ENCODE peak calls at places on chromosome 7, in nine cellular contexts. T is AG04450, K is renal cortical epithelial cell, J is foreskin fibroblast, G is putamen, N is GM12891, V is ELR, B is posterior cingulate gyrus, I is MCF 10A. Z is an unnamed sample.
A peak's percentile ranks its signal among the peaks of the same experiment; 100 is the strongest.

GRCh38 chr7:93558705-93559614 is 15.6 kb downstream of the CALCR start:
- DNase-seq in T (no peak), K (peak; percentile 94), J (no peak), G (no peak), N (no peak), V (no peak), B (no peak), I (peak; percentile 72), Z (no peak)

GRCh38 chr7:122643248-122643647 is 55.7 kb downstream of the RNF133 start:
- DNase-seq in T (no peak), K (no peak), J (no peak), G (no peak), N (no peak), V (no peak), B (no peak), I (no peak), Z (no peak)

GRCh38 chr7:57176928-57177635 is 44.8 kb upstream of the ZNF479 start:
- DNase-seq in T (no peak), K (no peak), J (no peak), G (no peak), N (no peak), V (no peak), B (no peak), I (no peak), Z (no peak)

GRCh38 chr7:44291066-44291732 is 34.2 kb downstream of the CAMK2B start:
- DNase-seq in T (peak; percentile 69), K (no peak), J (no peak), G (no peak), N (peak; percentile 5), V (no peak), B (peak; percentile 10), I (no peak), Z (no peak)

GRCh38 chr7:9102846-9103245 is 669.4 kb downstream of the NXPH1 start:
- DNase-seq in T (no peak), K (no peak), J (no peak), G (no peak), N (no peak), V (no peak), B (no peak), I (no peak), Z (no peak)

GRCh38 chr7:28861825-28862224 is 96.3 kb downstream of the TRIL start:
- DNase-seq in T (no peak), K (no peak), J (no peak), G (no peak), N (no peak), V (no peak), B (no peak), I (no peak), Z (no peak)

GRCh38 chr7:16083931-16084330 is 337.4 kb downstream of the CRPPA start:
- DNase-seq in T (no peak), K (peak; percentile 72), J (no peak), G (no peak), N (no peak), V (peak; percentile 79), B (no peak), I (peak; percentile 55), Z (no peak)

GRCh38 chr7:20545016-20545415 is 70.5 kb upstream of the ABCB5 start:
- DNase-seq in T (no peak), K (no peak), J (no peak), G (no peak), N (no peak), V (no peak), B (no peak), I (no peak), Z (no peak)

GRCh38 chr7:112990619-112991018 is 96.0 kb downstream of the GPR85 start:
- DNase-seq in T (no peak), K (peak; percentile 70), J (peak; percentile 33), G (no peak), N (no peak), V (peak; percentile 83), B (no peak), I (peak; percentile 39), Z (no peak)

GRCh38 chr7:91474074-91474473 is 209.8 kb downstream of the FZD1 start:
- DNase-seq in T (no peak), K (no peak), J (no peak), G (no peak), N (no peak), V (no peak), B (no peak), I (no peak), Z (no peak)

GRCh38 chr7:73851410-73852338 is 9.3 kb upstream of the TMEM270 start:
- DNase-seq in T (peak; percentile 94), K (peak; percentile 99), J (peak; percentile 96), G (no peak), N (no peak), V (peak; percentile 99), B (no peak), I (peak; percentile 97), Z (peak; percentile 98)

GRCh38 chr7:129778770-129779601 is 167.5 kb downstream of the NRF1 start:
- DNase-seq in T (no peak), K (no peak), J (no peak), G (no peak), N (no peak), V (peak; percentile 33), B (no peak), I (peak; percentile 17), Z (peak; percentile 56)

GRCh38 chr7:64744680-64745079 is 49.5 kb upstream of the ZNF138 start:
- DNase-seq in T (no peak), K (no peak), J (no peak), G (no peak), N (no peak), V (no peak), B (no peak), I (peak; percentile 1), Z (no peak)

GRCh38 chr7:79619216-79619615 is 165.7 kb upstream of the MAGI2 start:
- DNase-seq in T (no peak), K (no peak), J (no peak), G (no peak), N (no peak), V (no peak), B (no peak), I (no peak), Z (no peak)

GRCh38 chr7:93307131-93307660 is 75.0 kb downstream of the VPS50 start:
- DNase-seq in T (peak; percentile 66), K (peak; percentile 9), J (peak; percentile 75), G (no peak), N (no peak), V (peak; percentile 79), B (no peak), I (peak; percentile 17), Z (no peak)

GRCh38 chr7:157153260-157153659 is 14.5 kb downstream of the UBE3C start:
- DNase-seq in T (no peak), K (peak; percentile 16), J (no peak), G (no peak), N (no peak), V (no peak), B (no peak), I (no peak), Z (no peak)

Z was measured in RKO.